ENCODE peak calls at places on chromosome 13, in six cellular contexts. V is A549, E is K562, D is upper lobe of left lung, S is GM12878, T is HepG2. O is an unnamed sample.
A peak's percentile ranks its signal among the peaks of the same experiment; 100 is the strongest.

GRCh38 chr13:20814224-20814910 is 40.6 kb upstream of the EEF1AKMT1 start:
- ATAC-seq in E (no peak), V (peak; percentile 90), S (no peak), D (peak; percentile 96), T (no peak), O (peak; percentile 97)

GRCh38 chr13:85503797-85504196 is 295.4 kb downstream of the SLITRK6 start:
- ATAC-seq in E (no peak), T (no peak), V (no peak), S (no peak), D (no peak), O (no peak)

GRCh38 chr13:106063591-106064308 is 471.7 kb downstream of the EFNB2 start:
- ATAC-seq in S (no peak), V (no peak), T (no peak), E (no peak), D (no peak), O (no peak)

GRCh38 chr13:114315074-114315785 is 927 bp downstream of the CHAMP1 start:
- ATAC-seq in D (no peak), T (no peak), V (no peak), E (no peak), S (peak; percentile 1), O (no peak)

GRCh38 chr13:109874444-109874920 is 88.1 kb upstream of the IRS2 start:
- ATAC-seq in D (no peak), S (no peak), V (peak; percentile 13), T (no peak), E (no peak), O (peak; percentile 1)

GRCh38 chr13:70016116-70016515 is 91.5 kb upstream of the ATXN8OS start:
- ATAC-seq in E (no peak), S (no peak), D (peak; percentile 46), T (no peak), V (no peak), O (no peak)

GRCh38 chr13:112587359-112587766 is 590 bp downstream of the TUBGCP3 start:
- ATAC-seq in E (peak; percentile 94), T (peak; percentile 95), S (peak; percentile 80), D (peak; percentile 90), V (peak; percentile 94), O (peak; percentile 93)

GRCh38 chr13:46866150-46866549 is 30.7 kb downstream of the HTR2A start:
- ATAC-seq in E (no peak), D (peak; percentile 98), T (peak; percentile 83), V (no peak), S (peak; percentile 33), O (peak; percentile 83)

GRCh38 chr13:21218351-21219043 is 42.0 kb downstream of the MRPL57 start:
- ATAC-seq in T (no peak), E (no peak), V (no peak), S (peak; percentile 96), D (no peak), O (no peak)

GRCh38 chr13:47256618-47257017 is 359.8 kb upstream of the HTR2A start:
- ATAC-seq in V (no peak), T (no peak), S (no peak), E (no peak), D (no peak), O (no peak)

GRCh38 chr13:110298566-110299321 is 8.2 kb downstream of the COL4A1 start:
- ATAC-seq in D (peak; percentile 56), E (no peak), S (peak; percentile 59), V (no peak), T (no peak), O (no peak)

GRCh38 chr13:107233541-107233940 is 665.6 kb upstream of the ARGLU1 start:
- ATAC-seq in V (no peak), S (no peak), E (no peak), T (peak; percentile 38), D (no peak), O (no peak)

GRCh38 chr13:111909501-111909900 is 157.4 kb upstream of the SOX1 start:
- ATAC-seq in V (no peak), T (no peak), S (no peak), D (no peak), E (no peak), O (no peak)

GRCh38 chr13:104571890-104572229 is 1505.6 kb upstream of the SLC10A2 start:
- ATAC-seq in T (no peak), E (no peak), D (no peak), V (no peak), S (no peak), O (peak; percentile 6)

DNA sequence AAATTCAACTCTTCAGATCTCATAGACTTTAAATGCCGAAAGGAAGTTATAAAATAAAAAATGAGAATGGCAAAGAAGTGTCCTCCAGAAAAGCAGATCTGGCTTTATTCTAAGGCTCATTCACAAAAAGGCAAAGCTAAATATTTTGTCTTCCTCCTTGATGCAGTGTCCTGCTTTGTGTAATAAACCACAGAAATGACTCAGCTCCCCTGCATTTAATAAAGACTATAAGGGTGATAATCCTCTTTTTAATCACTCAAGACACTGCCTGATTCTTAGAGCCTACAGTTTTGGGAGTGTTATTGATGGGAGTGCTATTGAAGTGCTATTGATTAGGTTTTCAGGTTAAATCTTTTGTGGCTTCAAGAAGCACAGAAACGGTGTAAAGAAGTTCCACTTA is 482.0 kb downstream of the PCDH20 start:
- ATAC-seq in E (no peak), S (no peak), V (no peak), T (no peak), D (no peak), O (no peak)
- TF ChIP-seq EP300 in E (no peak), S (no peak), V (no peak), T (no peak), D (no peak), O (no peak)

DNA sequence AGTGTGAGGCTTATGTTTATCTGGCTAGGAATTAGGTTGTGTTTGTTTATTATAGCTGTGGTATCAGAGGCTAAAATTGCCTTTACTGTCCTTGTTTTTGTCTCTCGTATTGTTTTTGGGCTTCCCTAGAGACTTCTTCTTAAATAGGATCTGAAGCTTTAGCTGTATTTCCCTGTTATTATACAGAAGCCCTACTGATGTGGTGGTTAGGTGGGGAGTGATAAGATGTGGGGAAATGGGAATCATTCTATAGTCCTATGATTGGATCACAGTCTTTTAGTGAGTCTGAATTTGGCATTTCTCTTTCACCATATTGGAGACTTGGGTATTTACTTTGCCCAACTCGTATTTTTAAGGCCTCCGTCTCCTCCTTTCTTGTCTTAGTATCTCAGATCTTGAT is 8.3 kb upstream of the KL start:
- ATAC-seq in E (no peak), S (no peak), V (no peak), T (no peak), D (no peak), O (no peak)
- TF ChIP-seq EP300 in E (no peak), S (no peak), V (no peak), T (no peak), D (no peak), O (no peak)

GRCh38 chr13:23160241-23161175 is 20.3 kb upstream of the SGCG start:
- ATAC-seq in D (no peak), S (no peak), E (peak; percentile 60), V (peak; percentile 55), T (no peak), O (peak; percentile 48)
- TF ChIP-seq EP300 in D (no peak), S (no peak), E (no peak), V (no peak), T (no peak), O (no peak)

DNA sequence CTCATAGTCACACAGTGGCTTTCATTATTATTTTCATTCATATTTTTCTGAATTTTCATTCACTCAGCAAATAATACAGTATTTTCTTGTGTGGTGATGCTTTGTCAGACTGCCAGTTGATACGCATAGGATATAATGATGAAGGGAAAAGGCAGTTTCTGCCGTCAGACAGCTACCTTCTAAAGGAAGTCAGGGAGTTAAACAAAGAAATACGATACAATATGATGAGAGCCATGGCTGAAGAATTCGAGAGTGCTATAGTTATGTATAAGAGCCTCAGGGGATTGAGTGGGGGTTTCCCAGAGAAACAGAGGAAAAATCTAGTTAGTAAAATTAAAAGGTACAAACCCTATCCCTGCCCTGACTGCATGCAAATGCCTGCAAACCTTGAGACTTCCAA is 479.1 kb downstream of the OLFM4 start:
- ATAC-seq in D (no peak), V (no peak), S (no peak), E (no peak), T (no peak), O (no peak)
- TF ChIP-seq EP300 in D (no peak), V (no peak), S (no peak), E (no peak), T (no peak), O (no peak)

DNA sequence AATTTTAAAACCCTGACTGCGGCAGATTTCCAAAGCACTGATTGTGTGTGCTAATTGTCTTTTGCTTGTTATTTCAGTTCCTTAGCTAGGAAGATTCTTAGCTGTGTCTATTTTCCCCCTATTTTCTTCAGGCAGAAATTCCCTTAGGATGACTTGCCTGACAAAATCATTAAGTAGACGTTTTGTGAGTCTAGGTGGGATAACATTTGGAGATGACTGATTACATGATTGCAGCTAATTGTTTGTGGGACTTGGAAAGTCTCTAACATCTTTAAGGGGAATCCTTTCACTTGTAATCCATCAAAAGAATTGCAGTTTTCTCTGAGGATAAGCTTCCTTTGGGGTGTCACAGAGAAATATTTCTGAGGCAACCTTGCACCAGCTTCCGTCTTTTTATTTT is 228.0 kb downstream of the OXGR1 start:
- ATAC-seq in E (no peak), V (no peak), T (no peak), D (no peak), S (no peak), O (no peak)
- TF ChIP-seq EP300 in E (no peak), V (no peak), T (no peak), D (no peak), S (no peak), O (no peak)

GRCh38 chr13:49439609-49440008 is 4.3 kb downstream of the CAB39L start:
- ATAC-seq in E (no peak), V (no peak), T (no peak), D (no peak), S (no peak), O (no peak)
- TF ChIP-seq EP300 in E (no peak), V (no peak), T (no peak), D (no peak), S (no peak), O (no peak)

DNA sequence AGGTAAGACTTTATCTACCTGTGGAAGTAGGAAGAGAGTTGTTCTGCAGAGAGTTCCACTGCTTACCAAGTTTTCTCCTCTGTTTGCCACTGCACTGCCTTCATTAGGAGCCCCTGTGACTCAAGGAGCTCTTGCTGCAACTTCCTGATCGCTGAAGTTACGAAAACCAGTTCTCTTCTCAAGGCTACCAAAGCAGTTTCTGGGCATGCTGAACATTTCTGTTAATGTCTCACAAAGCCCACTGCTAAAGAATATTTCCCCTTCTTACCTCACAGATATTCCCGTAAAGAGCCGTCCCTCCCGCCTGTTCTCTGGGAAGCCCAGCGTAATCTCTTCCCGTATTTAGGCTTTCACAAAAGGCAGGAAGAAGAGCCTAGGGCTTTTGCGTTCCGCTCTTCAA is 82.6 kb upstream of the OXGR1 start:
- ATAC-seq in T (no peak), S (no peak), V (no peak), E (no peak), D (no peak), O (peak; percentile 43)
- TF ChIP-seq EP300 in T (no peak), S (no peak), V (no peak), E (no peak), D (no peak), O (no peak)